ENCODE peak calls at places on chromosomes 1 and 21, in ten cellular contexts. J, V, Z, I, D, X, W, F, O and H are unnamed samples.

GRCh38 chr1:92543131-92544055 is 56.7 kb upstream of the GFI1 start:
- DNase-seq in V (no peak), F (no peak), Z (no peak), J (no peak), I (no peak), W (no peak), X (no peak), D (no peak), O (no peak), H (no peak)

GRCh38 chr1:228697209-228698016 is 37.9 kb upstream of the RHOU start:
- DNase-seq in V (peak), O (peak), J (peak), W (no peak), D (peak), I (peak), F (no peak), Z (no peak), X (peak), H (no peak)

GRCh38 chr1:31750858-31751638 is 13.1 kb downstream of the ADGRB2 start:
- DNase-seq in O (peak), W (no peak), Z (no peak), X (no peak), D (no peak), F (peak), I (no peak), J (no peak), V (no peak), H (no peak)

GRCh38 chr21:44653656-44654575 is 543 bp downstream of the KRTAP12-4 start:
- DNase-seq in F (no peak), W (no peak), O (no peak), Z (no peak), D (peak), J (no peak), V (no peak), I (no peak), X (no peak), H (peak)

GRCh38 chr1:92577251-92577895 is 90.6 kb upstream of the GFI1 start:
- DNase-seq in O (peak), D (no peak), I (no peak), V (no peak), J (no peak), F (no peak), Z (no peak), X (no peak), W (no peak), H (no peak)

GRCh38 chr1:206556748-206557635 is 49.7 kb downstream of the RASSF5 start:
- DNase-seq in Z (no peak), F (no peak), W (peak), D (peak), X (peak), I (peak), J (peak), V (peak), O (peak), H (peak)

GRCh38 chr1:230495891-230496385 is 69.8 kb upstream of the PGBD5 start:
- DNase-seq in V (no peak), J (no peak), Z (no peak), W (no peak), I (no peak), D (no peak), O (no peak), X (no peak), F (no peak), H (no peak)

GRCh38 chr1:22696610-22697009 is 14.0 kb upstream of the EPHB2 start:
- DNase-seq in F (no peak), I (no peak), O (no peak), V (no peak), D (no peak), W (no peak), J (no peak), X (no peak), Z (no peak), H (no peak)

GRCh38 chr1:161182214-161182613 is 4.9 kb upstream of the B4GALT3 start:
- DNase-seq in I (peak), X (peak), D (no peak), Z (no peak), W (no peak), F (no peak), O (peak), J (no peak), V (no peak), H (peak)

GRCh38 chr1:35097224-35097623 is 18.0 kb downstream of the ZMYM1 start:
- DNase-seq in F (peak), W (no peak), D (no peak), I (no peak), O (peak), X (peak), Z (no peak), J (no peak), V (no peak), H (no peak)

GRCh38 chr21:33278736-33279135 is 12.6 kb downstream of the IL10RB start:
- DNase-seq in W (no peak), J (no peak), O (peak), X (no peak), D (no peak), Z (no peak), V (no peak), I (no peak), F (no peak), H (no peak)

GRCh38 chr1:143661418-143662120 is 310.2 kb downstream of the FAM72C start:
- DNase-seq in J (no peak), I (no peak), Z (no peak), V (no peak), W (no peak), X (no peak), O (no peak), D (no peak), F (no peak), H (no peak)

GRCh38 chr1:118223426-118223825 is 38.4 kb upstream of the SPAG17 start:
- DNase-seq in F (no peak), O (peak), I (no peak), X (peak), W (peak), J (no peak), Z (no peak), V (no peak), D (no peak), H (no peak)

GRCh38 chr1:150065184-150065871 is 2.2 kb upstream of the VPS45 start:
- DNase-seq in J (no peak), X (peak), Z (no peak), D (no peak), V (no peak), I (no peak), O (peak), F (peak), W (no peak), H (no peak)

GRCh38 chr1:150808134-150808533 is at the start of gene CTSK:
- DNase-seq in O (peak), F (no peak), W (no peak), I (no peak), V (no peak), J (no peak), Z (no peak), X (no peak), D (no peak), H (no peak)

GRCh38 chr1:93692983-93693591 is 11.4 kb upstream of the BCAR3 start:
- DNase-seq in W (no peak), Z (no peak), X (peak), F (peak), J (no peak), D (no peak), I (no peak), V (no peak), O (peak), H (no peak)

GRCh38 chr1:44407430-44408180 is 2.5 kb downstream of the RNF220 start:
- DNase-seq in J (no peak), D (no peak), I (peak), X (no peak), F (no peak), V (no peak), W (peak), O (no peak), Z (no peak), H (no peak)

GRCh38 chr1:29123871-29124365 is at the start of gene TMEM200B:
- DNase-seq in X (peak), V (no peak), Z (no peak), I (peak), O (peak), W (no peak), F (no peak), D (no peak), J (no peak), H (no peak)

GRCh38 chr1:55288245-55288644 is 73.1 kb upstream of the USP24 start:
- DNase-seq in Z (no peak), D (no peak), J (no peak), W (no peak), V (no peak), F (no peak), O (no peak), I (peak), X (no peak), H (no peak)

GRCh38 chr1:218209351-218209861 is 75.7 kb upstream of the RRP15 start:
- DNase-seq in X (peak), J (no peak), I (no peak), D (no peak), Z (no peak), O (peak), W (no peak), F (peak), V (peak), H (no peak)

GRCh38 chr1:235058695-235059094 is 69.9 kb downstream of the TOMM20 start:
- DNase-seq in W (no peak), I (no peak), Z (no peak), X (no peak), J (no peak), V (no peak), O (no peak), F (no peak), D (no peak), H (no peak)

GRCh38 chr1:95257758-95258157 is 23.7 kb downstream of the RWDD3 start:
- DNase-seq in O (no peak), D (no peak), I (no peak), W (no peak), V (no peak), Z (no peak), F (no peak), J (no peak), X (peak), H (no peak)

GRCh38 chr1:160781129-160781808 is 14.7 kb upstream of the LY9 start:
- DNase-seq in X (peak), D (no peak), O (no peak), V (no peak), I (no peak), F (no peak), J (peak), Z (no peak), W (no peak), H (no peak)

GRCh38 chr1:83543222-83543973 is 455.5 kb downstream of the TTLL7 start:
- DNase-seq in D (no peak), Z (no peak), X (no peak), I (no peak), O (no peak), V (no peak), W (no peak), J (no peak), F (no peak), H (no peak)

GRCh38 chr1:33300673-33301072 is 20.2 kb downstream of the A3GALT2 start:
- DNase-seq in X (no peak), W (no peak), Z (no peak), V (no peak), F (no peak), D (no peak), J (peak), I (peak), O (peak), H (no peak)

GRCh38 chr21:35258521-35258920 is 209.4 kb upstream of the RUNX1 start:
- DNase-seq in X (no peak), O (no peak), Z (no peak), V (no peak), J (no peak), I (no peak), W (no peak), D (no peak), F (no peak), H (no peak)

GRCh38 chr1:115426271-115426771 is 88.3 kb upstream of the NGF start:
- DNase-seq in X (peak), V (no peak), I (peak), Z (no peak), W (no peak), D (no peak), O (peak), F (peak), J (no peak), H (no peak)

GRCh38 chr1:208654241-208654640 is 410.1 kb upstream of the PLXNA2 start:
- DNase-seq in Z (no peak), J (no peak), X (peak), F (no peak), W (no peak), I (no peak), O (peak), V (peak), D (no peak), H (no peak)

GRCh38 chr1:115158181-115158580 is 68.9 kb upstream of the TSPAN2 start:
- DNase-seq in X (peak), W (no peak), V (no peak), J (no peak), O (peak), F (no peak), Z (no peak), I (no peak), D (no peak), H (no peak)

GRCh38 chr1:112318698-112319370 is 77.2 kb upstream of the CTTNBP2NL start:
- DNase-seq in D (no peak), Z (no peak), V (peak), I (no peak), W (no peak), X (no peak), O (no peak), F (no peak), J (no peak), H (no peak)

GRCh38 chr21:33976082-33976979 is 60.7 kb upstream of the ATP5PO start:
- DNase-seq in X (peak), V (no peak), O (peak), J (no peak), I (no peak), F (peak), Z (no peak), W (no peak), D (peak), H (peak)

GRCh38 chr1:198232940-198233675 is 76.3 kb downstream of the NEK7 start:
- DNase-seq in J (no peak), V (no peak), F (no peak), I (no peak), X (no peak), O (no peak), D (no peak), Z (no peak), W (no peak), H (no peak)

GRCh38 chr1:203569490-203570318 is 56.9 kb upstream of the ATP2B4 start:
- DNase-seq in W (no peak), V (no peak), X (peak), I (no peak), O (peak), F (no peak), J (no peak), D (no peak), Z (no peak), H (no peak)

GRCh38 chr1:74772945-74773344 is 40.0 kb downstream of the TYW3 start:
- DNase-seq in V (no peak), I (no peak), F (no peak), Z (no peak), W (no peak), J (no peak), X (no peak), O (no peak), D (no peak), H (no peak)

GRCh38 chr21:25936776-25937175 is 202.0 kb downstream of the GABPA start:
- DNase-seq in O (peak), V (no peak), Z (no peak), I (no peak), D (no peak), X (peak), F (no peak), J (no peak), W (no peak), H (no peak)